ENCODE peak calls at places on chromosomes 7 and 10, in eight cellular contexts. F is iris pigment epithelial cell; Z is HTR-8/SVneo; N is NCI-H1436; A is central memory CD4-positive, alpha-beta T cell; I is T-helper 17 cell; X is GM20000; B is NCI-H774. Q is an unnamed sample.

GRCh38 chr10:122234416-122234815 is 36.7 kb upstream of the BTBD16 start:
- DNase-seq in F (peak), Z (no peak), N (no peak), A (no peak), I (no peak), X (no peak), B (peak), Q (peak)

GRCh38 chr10:98664329-98665042 is 217.8 kb upstream of the HPS1 start:
- DNase-seq in F (peak), Z (no peak), N (no peak), A (peak), I (peak), X (peak), B (no peak), Q (no peak)

GRCh38 chr10:30384051-30384674 is 35.1 kb upstream of the MTPAP start:
- DNase-seq in F (no peak), Z (no peak), N (no peak), A (no peak), I (no peak), X (no peak), B (no peak), Q (no peak)

GRCh38 chr7:79055722-79056415 is 397.6 kb downstream of the MAGI2 start:
- DNase-seq in F (peak), Z (no peak), N (no peak), A (no peak), I (no peak), X (no peak), B (peak), Q (peak)

GRCh38 chr7:6271091-6271658 is 1.2 kb downstream of the CYTH3 start:
- DNase-seq in F (peak), Z (no peak), N (no peak), A (peak), I (peak), X (peak), B (no peak), Q (no peak)

GRCh38 chr10:104274762-104275721 is 6.1 kb downstream of the GSTO2 start:
- DNase-seq in F (no peak), Z (no peak), N (peak), A (peak), I (peak), X (peak), B (no peak), Q (no peak)

GRCh38 chr7:128060018-128060417 is 28.8 kb upstream of the LRRC4 start:
- DNase-seq in F (no peak), Z (no peak), N (no peak), A (no peak), I (no peak), X (no peak), B (no peak), Q (no peak)

GRCh38 chr10:74255214-74255613 is 104.2 kb downstream of the ADK start:
- DNase-seq in F (no peak), Z (no peak), N (no peak), A (no peak), I (no peak), X (no peak), B (no peak), Q (peak)

GRCh38 chr7:43385856-43386255 is 197.1 kb upstream of the STK17A start:
- DNase-seq in F (peak), Z (no peak), N (no peak), A (no peak), I (no peak), X (no peak), B (no peak), Q (no peak)

GRCh38 chr10:80938920-80939319 is 401.2 kb downstream of the SH2D4B start:
- DNase-seq in F (no peak), Z (no peak), N (no peak), A (no peak), I (no peak), X (no peak), B (no peak), Q (no peak)

GRCh38 chr7:148772297-148773089 is 73.8 kb downstream of the CUL1 start:
- DNase-seq in F (peak), Z (peak), N (no peak), A (no peak), I (no peak), X (no peak), B (no peak), Q (no peak)

GRCh38 chr7:100516135-100516812 is 22.7 kb upstream of the AGFG2 start:
- DNase-seq in F (peak), Z (peak), N (no peak), A (peak), I (peak), X (peak), B (no peak), Q (no peak)

GRCh38 chr7:159094919-159095915 is 49.5 kb downstream of the VIPR2 start:
- DNase-seq in F (no peak), Z (no peak), N (no peak), A (no peak), I (no peak), X (no peak), B (no peak), Q (no peak)

GRCh38 chr10:50552308-50552707 is 71.4 kb downstream of the SGMS1 start:
- DNase-seq in F (peak), Z (no peak), N (no peak), A (no peak), I (no peak), X (no peak), B (no peak), Q (no peak)

GRCh38 chr10:28730031-28730778 is 52.9 kb downstream of the BAMBI start:
- DNase-seq in F (peak), Z (no peak), N (no peak), A (no peak), I (no peak), X (no peak), B (no peak), Q (no peak)

GRCh38 chr7:91565499-91566331 is 301.5 kb downstream of the FZD1 start:
- DNase-seq in F (no peak), Z (no peak), N (no peak), A (no peak), I (no peak), X (no peak), B (peak), Q (peak)

GRCh38 chr7:30694218-30694745 is 12.0 kb upstream of the CRHR2 start:
- DNase-seq in F (no peak), Z (no peak), N (no peak), A (no peak), I (no peak), X (no peak), B (no peak), Q (no peak)

GRCh38 chr10:624605-625334 is 64.7 kb downstream of the DIP2C start:
- DNase-seq in F (peak), Z (peak), N (peak), A (no peak), I (no peak), X (no peak), B (peak), Q (peak)

GRCh38 chr10:124827474-124827873 is 25.9 kb downstream of the ABRAXAS2 start:
- DNase-seq in F (peak), Z (peak), N (peak), A (peak), I (no peak), X (peak), B (no peak), Q (no peak)

GRCh38 chr10:126243976-126244375 is 144.3 kb downstream of the ADAM12 start:
- DNase-seq in F (peak), Z (no peak), N (no peak), A (no peak), I (no peak), X (no peak), B (no peak), Q (no peak)

GRCh38 chr7:102431617-102432298 is 1.6 kb upstream of the ORAI2 start:
- DNase-seq in F (no peak), Z (no peak), N (no peak), A (peak), I (peak), X (peak), B (no peak), Q (no peak)

GRCh38 chr7:98826400-98826799 is 43.4 kb downstream of the TMEM130 start:
- DNase-seq in F (no peak), Z (no peak), N (no peak), A (no peak), I (no peak), X (no peak), B (no peak), Q (no peak)

GRCh38 chr7:48635796-48636195 is 288.6 kb upstream of the CDC14C start:
- DNase-seq in F (no peak), Z (no peak), N (no peak), A (no peak), I (no peak), X (no peak), B (no peak), Q (peak)

GRCh38 chr10:108141064-108141463 is 976.6 kb upstream of the SORCS1 start:
- DNase-seq in F (no peak), Z (no peak), N (no peak), A (no peak), I (no peak), X (no peak), B (no peak), Q (no peak)

GRCh38 chr10:76209135-76209534 is 777.7 kb downstream of the LRMDA start:
- DNase-seq in F (no peak), Z (no peak), N (no peak), A (no peak), I (no peak), X (no peak), B (no peak), Q (no peak)

GRCh38 chr7:116779222-116779621 is 83.2 kb upstream of the CAPZA2 start:
- DNase-seq in F (no peak), Z (no peak), N (no peak), A (no peak), I (no peak), X (no peak), B (no peak), Q (no peak)

GRCh38 chr10:124267231-124267885 is 151.4 kb downstream of the OAT start:
- DNase-seq in F (no peak), Z (no peak), N (no peak), A (no peak), I (no peak), X (no peak), B (no peak), Q (no peak)

GRCh38 chr7:124255041-124255667 is 222.3 kb upstream of the TMEM229A start:
- DNase-seq in F (no peak), Z (no peak), N (no peak), A (no peak), I (no peak), X (no peak), B (no peak), Q (no peak)